ENCODE peak calls at places on chromosomes 13 and 19, in four cellular contexts. One of them, this sample, is unnamed. For H3K27me3 and H3K4me1, the result is how much of the 10 kb centered on the place peaks cover.

GRCh38 chr13:112716841-112717520 is 27.1 kb downstream of the ATP11A start:
- DNase-seq in naive thymus-derived CD4-positive, alpha-beta T cell: no peak
- DNase-seq in heart left ventricle: no peak
- DNase-seq in testis: no peak
- DNase-seq in this sample: no peak

GRCh38 chr19:35673121-35673804 is 6.9 kb downstream of the UPK1A start:
- DNase-seq in heart left ventricle: no peak
- DNase-seq in testis: no peak
- DNase-seq in naive thymus-derived CD4-positive, alpha-beta T cell: peak
- DNase-seq in this sample: peak

GRCh38 chr19:1221141-1221903 is 15.7 kb downstream of the STK11 start:
- DNase-seq in testis: peak
- DNase-seq in heart left ventricle: peak
- DNase-seq in naive thymus-derived CD4-positive, alpha-beta T cell: no peak
- DNase-seq in this sample: peak

GRCh38 chr19:2477732-2478191 is 1.8 kb downstream of the GADD45B start:
- DNase-seq in naive thymus-derived CD4-positive, alpha-beta T cell: peak
- DNase-seq in heart left ventricle: peak
- DNase-seq in testis: peak
- DNase-seq in this sample: peak

GRCh38 chr19:55590621-55591020 is 8.7 kb downstream of the FIZ1 start:
- DNase-seq in naive thymus-derived CD4-positive, alpha-beta T cell: no peak
- DNase-seq in heart left ventricle: no peak
- DNase-seq in testis: no peak
- DNase-seq in this sample: no peak

GRCh38 chr13:67230774-67231480 is 791 bp upstream of the PCDH9 start:
- DNase-seq in heart left ventricle: peak
- DNase-seq in testis: peak
- DNase-seq in naive thymus-derived CD4-positive, alpha-beta T cell: no peak
- DNase-seq in this sample: peak

GRCh38 chr13:114113961-114114360 is 18.5 kb downstream of the RASA3 start:
- DNase-seq in heart left ventricle: no peak
- DNase-seq in testis: no peak
- DNase-seq in naive thymus-derived CD4-positive, alpha-beta T cell: no peak
- DNase-seq in this sample: no peak

GRCh38 chr13:98150836-98151489 is 8.1 kb downstream of the FARP1 start:
- DNase-seq in testis: no peak
- DNase-seq in naive thymus-derived CD4-positive, alpha-beta T cell: no peak
- DNase-seq in heart left ventricle: no peak
- DNase-seq in this sample: no peak

GRCh38 chr19:43778651-43779050 is 2.1 kb downstream of the KCNN4 start:
- DNase-seq in heart left ventricle: no peak
- DNase-seq in testis: no peak
- DNase-seq in naive thymus-derived CD4-positive, alpha-beta T cell: no peak
- DNase-seq in this sample: no peak

GRCh38 chr19:16455489-16455888 is 16.3 kb downstream of the EPS15L1 start:
- DNase-seq in testis: no peak
- DNase-seq in naive thymus-derived CD4-positive, alpha-beta T cell: no peak
- DNase-seq in heart left ventricle: no peak
- DNase-seq in this sample: no peak

GRCh38 chr19:56223481-56223880 is 21.4 kb downstream of the ZSCAN5C start:
- DNase-seq in naive thymus-derived CD4-positive, alpha-beta T cell: no peak
- DNase-seq in heart left ventricle: no peak
- DNase-seq in testis: no peak
- DNase-seq in this sample: no peak

GRCh38 chr13:36000028-36000427 is 131.2 kb downstream of the DCLK1 start:
- DNase-seq in testis: no peak
- DNase-seq in naive thymus-derived CD4-positive, alpha-beta T cell: no peak
- DNase-seq in heart left ventricle: no peak
- DNase-seq in this sample: no peak

DNA sequence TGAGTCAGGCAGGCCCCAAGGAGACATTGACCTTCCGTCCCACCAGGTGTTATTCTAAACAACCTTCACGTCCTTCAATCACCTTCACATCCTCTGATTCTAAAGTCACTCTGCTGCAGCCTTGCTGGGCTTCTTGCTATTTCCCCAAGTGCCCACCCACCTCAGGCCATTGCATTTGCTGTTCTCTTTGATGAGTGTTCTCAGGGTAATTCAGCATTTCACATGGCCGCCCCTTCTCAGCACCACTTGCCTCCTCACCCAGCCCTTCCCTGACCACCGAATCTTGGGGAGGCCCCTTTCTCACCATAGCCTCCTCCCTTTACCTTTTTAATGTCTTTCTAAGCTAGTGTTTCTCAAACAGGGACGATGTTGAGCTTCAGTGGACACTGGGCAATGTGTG is 4.6 kb downstream of the ZNF805 start:
- DNase-seq in heart left ventricle: no peak
- DNase-seq in naive thymus-derived CD4-positive, alpha-beta T cell: no peak
- DNase-seq in testis: no peak
- DNase-seq in this sample: no peak
- H3K27me3 ChIP-seq in heart left ventricle: under half
- H3K27me3 ChIP-seq in naive thymus-derived CD4-positive, alpha-beta T cell: under half
- H3K27me3 ChIP-seq in testis: under half
- H3K27me3 ChIP-seq in this sample: under half

GRCh38 chr13:20843177-20843576 is 59.4 kb downstream of the XPO4 start:
- DNase-seq in heart left ventricle: no peak
- DNase-seq in naive thymus-derived CD4-positive, alpha-beta T cell: no peak
- DNase-seq in testis: no peak
- DNase-seq in this sample: no peak

GRCh38 chr13:20840590-20840989 is 62.0 kb downstream of the XPO4 start:
- DNase-seq in naive thymus-derived CD4-positive, alpha-beta T cell: no peak
- DNase-seq in heart left ventricle: no peak
- DNase-seq in testis: no peak
- DNase-seq in this sample: no peak
- H3K4me1 ChIP-seq in naive thymus-derived CD4-positive, alpha-beta T cell: under half
- H3K4me1 ChIP-seq in heart left ventricle: under half
- H3K4me1 ChIP-seq in testis: under half
- H3K4me1 ChIP-seq in this sample: under half

DNA sequence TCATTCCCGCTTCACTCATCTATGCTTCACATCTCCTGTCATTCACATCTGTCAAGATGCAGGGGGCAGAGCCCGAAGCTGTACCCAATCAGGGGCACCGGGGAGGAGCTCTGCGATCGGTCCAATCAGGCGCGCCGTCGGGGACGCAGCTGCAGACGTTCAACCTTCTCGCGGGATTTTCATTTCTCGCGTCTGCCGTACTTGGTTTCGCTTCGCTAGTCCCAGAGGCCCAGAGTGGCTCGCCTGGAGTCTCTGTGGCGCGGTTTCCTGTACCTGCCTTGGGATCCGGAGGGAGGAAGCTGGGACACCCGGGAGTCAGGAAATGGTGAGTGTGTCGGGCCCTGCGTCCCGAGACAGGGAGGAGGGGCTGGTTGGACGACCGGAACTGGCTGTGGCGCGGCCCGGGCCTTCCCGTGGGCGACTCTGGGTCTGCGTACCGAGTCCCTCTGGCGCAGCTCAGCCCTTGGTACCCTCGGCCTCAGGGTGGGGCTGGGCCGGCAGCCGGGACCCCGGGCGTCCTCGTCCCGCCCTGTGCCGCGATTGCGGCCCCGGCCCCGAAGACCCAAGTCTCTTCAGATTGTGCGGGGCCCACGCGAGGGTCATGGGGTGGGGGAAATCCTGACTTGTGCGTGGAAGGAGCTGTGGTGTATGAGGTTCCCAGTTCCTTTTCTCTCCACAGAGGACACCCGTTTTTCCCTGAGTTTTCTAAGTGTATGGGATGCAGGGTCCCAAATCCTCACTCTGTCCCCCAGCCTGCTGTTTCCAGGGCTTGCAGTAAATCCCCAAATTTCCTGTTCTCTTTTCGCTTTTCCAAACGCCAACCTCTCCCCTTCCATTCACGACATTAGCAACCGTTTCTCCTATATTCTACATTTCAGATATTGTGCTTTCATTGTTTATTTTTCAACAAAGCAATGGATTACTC is at the start of gene ZNF136:
- DNase-seq in testis: peak
- DNase-seq in heart left ventricle: peak
- DNase-seq in naive thymus-derived CD4-positive, alpha-beta T cell: peak
- DNase-seq in this sample: peak
- H3K27ac ChIP-seq in testis: peak
- H3K27ac ChIP-seq in heart left ventricle: peak
- H3K27ac ChIP-seq in naive thymus-derived CD4-positive, alpha-beta T cell: peak
- H3K27ac ChIP-seq in this sample: peak

GRCh38 chr19:5435642-5436017 is 19.6 kb upstream of the ZNRF4 start:
- DNase-seq in naive thymus-derived CD4-positive, alpha-beta T cell: no peak
- DNase-seq in heart left ventricle: no peak
- DNase-seq in testis: no peak
- DNase-seq in this sample: no peak

GRCh38 chr19:5436948-5437306 is 18.3 kb upstream of the ZNRF4 start:
- DNase-seq in testis: no peak
- DNase-seq in naive thymus-derived CD4-positive, alpha-beta T cell: no peak
- DNase-seq in heart left ventricle: peak
- DNase-seq in this sample: no peak

GRCh38 chr19:5434970-5435641 is 20.1 kb upstream of the ZNRF4 start:
- DNase-seq in heart left ventricle: no peak
- DNase-seq in testis: no peak
- DNase-seq in naive thymus-derived CD4-positive, alpha-beta T cell: no peak
- DNase-seq in this sample: no peak

GRCh38 chr19:5434351-5434917 is 20.8 kb upstream of the ZNRF4 start:
- DNase-seq in heart left ventricle: no peak
- DNase-seq in testis: no peak
- DNase-seq in naive thymus-derived CD4-positive, alpha-beta T cell: no peak
- DNase-seq in this sample: no peak

DNA sequence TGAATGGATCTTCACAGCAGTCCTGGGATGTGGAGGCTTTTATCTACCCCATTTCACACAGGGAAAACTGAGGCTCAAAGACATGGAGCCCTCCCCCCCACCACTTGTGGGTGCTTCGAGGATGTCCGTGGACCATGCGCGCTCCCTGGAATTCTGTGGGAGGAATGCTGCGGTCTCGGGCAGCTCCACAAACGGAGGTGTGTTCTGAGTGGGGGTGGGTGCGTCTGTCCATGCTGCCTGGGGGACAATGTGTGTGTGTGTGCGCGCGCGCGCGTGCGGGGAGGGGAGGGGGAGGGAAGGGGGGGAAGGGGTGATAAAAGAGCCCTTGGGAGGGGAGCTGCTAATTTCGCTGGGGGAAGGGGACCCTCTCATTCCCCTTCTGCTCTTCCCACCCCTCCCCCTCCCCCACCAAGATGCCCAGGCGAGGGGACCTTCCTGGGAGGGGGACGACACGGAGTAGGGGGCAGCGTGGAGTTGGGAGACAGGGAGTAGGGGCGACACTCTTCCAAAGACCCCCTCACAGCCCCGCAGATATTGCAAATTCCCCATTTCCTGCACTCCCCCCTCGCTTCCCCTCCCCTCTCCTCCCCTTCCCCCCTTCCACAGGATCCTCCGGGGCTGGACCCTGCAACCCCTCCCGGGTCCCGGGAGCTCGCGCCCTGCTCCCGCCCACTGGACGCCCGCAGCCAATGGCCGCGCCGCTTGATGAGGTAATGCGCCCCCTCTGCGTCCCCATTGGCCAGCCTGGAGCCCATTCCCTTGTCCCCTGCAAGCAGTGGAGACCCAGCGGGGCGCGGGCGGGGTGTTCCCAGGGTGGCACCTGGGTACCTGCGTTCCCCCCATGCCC is 18.9 kb upstream of the ZNRF4 start:
- DNase-seq in testis: peak
- DNase-seq in naive thymus-derived CD4-positive, alpha-beta T cell: no peak
- DNase-seq in heart left ventricle: peak
- DNase-seq in this sample: no peak
- H3K27me3 ChIP-seq in testis: under half
- H3K27me3 ChIP-seq in naive thymus-derived CD4-positive, alpha-beta T cell: under half
- H3K27me3 ChIP-seq in heart left ventricle: under half
- H3K27me3 ChIP-seq in this sample: under half

This sample was measured in right cardiac atrium.